ENCODE peak calls at places on chromosomes 13 and 19, in eight cellular contexts. S, R, E, P, M, O, Y and U are unnamed samples. For H3K9me3, the result is how much of the 10 kb centered on the place peaks cover.

GRCh38 chr19:16369664-16370576 is 45.3 kb downstream of the KLF2 start:
- DNase-seq in E (no peak), Y (no peak), P (no peak), R (no peak), S (no peak), O (no peak), M (no peak), U (no peak)

GRCh38 chr19:14425696-14426138 is 6.6 kb upstream of the DDX39A start:
- DNase-seq in Y (no peak), O (peak), E (no peak), P (no peak), M (no peak), R (no peak), S (no peak), U (no peak)

GRCh38 chr19:10748924-10749434 is 31.1 kb downstream of the DNM2 start:
- DNase-seq in P (no peak), R (peak), M (no peak), O (no peak), E (no peak), Y (peak), S (peak), U (no peak)

GRCh38 chr19:46639356-46640061 is 3.5 kb upstream of the GNG8 start:
- DNase-seq in M (peak), S (peak), O (no peak), R (peak), Y (peak), E (no peak), P (peak), U (peak)

GRCh38 chr19:5951338-5951861 is 26.5 kb downstream of the RANBP3 start:
- DNase-seq in P (no peak), O (peak), Y (no peak), E (no peak), R (no peak), M (no peak), S (no peak), U (no peak)

GRCh38 chr13:59447846-59448620 is 715.7 kb downstream of the DIAPH3 start:
- DNase-seq in M (no peak), P (no peak), Y (no peak), S (no peak), R (no peak), O (no peak), E (no peak), U (no peak)

GRCh38 chr13:101626925-101627555 is 174.6 kb downstream of the ITGBL1 start:
- DNase-seq in R (no peak), M (peak), E (no peak), S (no peak), Y (no peak), P (no peak), O (peak), U (no peak)

GRCh38 chr19:47310819-47311218 is 1.2 kb downstream of the C5AR1 start:
- DNase-seq in M (peak), E (no peak), P (peak), S (peak), Y (peak), R (peak), O (no peak), U (no peak)

GRCh38 chr13:48184260-48184659 is 48.7 kb upstream of the ITM2B start:
- DNase-seq in P (no peak), S (no peak), E (no peak), O (no peak), R (no peak), M (no peak), Y (no peak), U (no peak)

GRCh38 chr13:53121879-53122278 is 93.3 kb downstream of the OLFM4 start:
- DNase-seq in O (no peak), S (no peak), P (no peak), R (no peak), E (no peak), Y (no peak), M (no peak), U (no peak)

GRCh38 chr19:34351382-34351802 is 13.6 kb upstream of the GPI start:
- DNase-seq in E (no peak), M (no peak), P (no peak), S (no peak), R (no peak), O (no peak), Y (no peak), U (no peak)

GRCh38 chr19:48506138-48506733 is 5.4 kb downstream of the LMTK3 start:
- DNase-seq in O (peak), P (no peak), M (peak), R (no peak), S (no peak), Y (peak), E (no peak), U (no peak)

GRCh38 chr19:50994129-50994528 is 7.3 kb downstream of the KLK8 start:
- DNase-seq in E (no peak), Y (no peak), M (peak), R (no peak), O (peak), S (no peak), P (no peak), U (no peak)

GRCh38 chr13:100520936-100521765 is 67.4 kb downstream of the GGACT start:
- DNase-seq in M (peak), O (no peak), P (no peak), Y (no peak), S (no peak), E (no peak), R (no peak), U (no peak)
- H3K27ac ChIP-seq in M (peak), O (no peak), P (no peak), Y (no peak), S (no peak), E (no peak), R (no peak), U (no peak)

DNA sequence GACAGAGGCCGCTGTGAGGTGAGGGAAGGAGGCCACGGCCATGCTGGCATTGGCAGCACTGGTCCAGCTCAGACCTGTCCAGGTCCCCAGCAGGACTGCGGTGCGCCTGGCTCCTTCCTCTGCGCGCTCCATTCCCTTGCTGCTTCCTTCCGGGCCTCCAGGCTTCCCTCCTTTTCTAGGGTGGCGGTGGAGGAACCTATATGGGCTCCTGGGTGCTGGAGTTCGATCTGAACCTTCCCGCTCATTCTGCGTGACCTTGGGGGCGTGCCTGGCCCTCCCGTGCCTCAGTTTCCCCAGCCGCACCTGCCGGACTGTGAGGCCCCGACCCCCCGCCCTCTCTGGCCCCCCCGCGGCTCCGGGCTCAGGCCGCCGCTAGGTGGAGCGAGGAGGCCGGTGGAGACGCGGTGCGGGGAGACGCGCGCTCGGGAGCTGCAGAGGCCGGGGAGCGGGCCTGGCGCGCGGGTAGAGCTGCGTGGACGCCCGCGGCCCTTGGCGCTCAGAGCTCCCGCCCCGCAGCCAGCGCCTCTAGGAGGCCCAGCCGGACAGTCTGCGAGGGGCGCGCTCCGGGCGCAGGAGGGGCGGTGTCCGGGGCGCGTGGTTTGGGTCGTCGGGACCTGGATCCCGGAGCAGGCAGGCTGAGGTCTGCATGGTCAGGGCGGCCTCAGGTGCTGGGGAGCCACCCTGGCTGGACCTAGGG is 29.9 kb downstream of the EFNA2 start:
- DNase-seq in Y (peak), R (peak), E (no peak), M (peak), P (peak), O (peak), S (peak), U (peak)
- H3K9me3 ChIP-seq in Y (under half), R (under half), E (under half), M (under half), P (under half), O (under half), S (under half), U (under half)

GRCh38 chr19:38043649-38044144 is 136.7 kb downstream of the SIPA1L3 start:
- DNase-seq in M (no peak), P (no peak), Y (no peak), S (no peak), O (no peak), E (no peak), R (no peak), U (no peak)

GRCh38 chr19:38046254-38047047 is 139.4 kb downstream of the SIPA1L3 start:
- DNase-seq in R (no peak), P (no peak), M (no peak), S (no peak), Y (no peak), O (peak), E (no peak), U (no peak)

GRCh38 chr19:38045554-38046253 is 138.7 kb downstream of the SIPA1L3 start:
- DNase-seq in M (no peak), E (no peak), P (no peak), O (peak), R (no peak), S (no peak), Y (no peak), U (no peak)

GRCh38 chr19:38042132-38042531 is 135.1 kb downstream of the SIPA1L3 start:
- DNase-seq in S (no peak), O (no peak), M (no peak), R (no peak), Y (no peak), P (no peak), E (no peak), U (no peak)

DNA sequence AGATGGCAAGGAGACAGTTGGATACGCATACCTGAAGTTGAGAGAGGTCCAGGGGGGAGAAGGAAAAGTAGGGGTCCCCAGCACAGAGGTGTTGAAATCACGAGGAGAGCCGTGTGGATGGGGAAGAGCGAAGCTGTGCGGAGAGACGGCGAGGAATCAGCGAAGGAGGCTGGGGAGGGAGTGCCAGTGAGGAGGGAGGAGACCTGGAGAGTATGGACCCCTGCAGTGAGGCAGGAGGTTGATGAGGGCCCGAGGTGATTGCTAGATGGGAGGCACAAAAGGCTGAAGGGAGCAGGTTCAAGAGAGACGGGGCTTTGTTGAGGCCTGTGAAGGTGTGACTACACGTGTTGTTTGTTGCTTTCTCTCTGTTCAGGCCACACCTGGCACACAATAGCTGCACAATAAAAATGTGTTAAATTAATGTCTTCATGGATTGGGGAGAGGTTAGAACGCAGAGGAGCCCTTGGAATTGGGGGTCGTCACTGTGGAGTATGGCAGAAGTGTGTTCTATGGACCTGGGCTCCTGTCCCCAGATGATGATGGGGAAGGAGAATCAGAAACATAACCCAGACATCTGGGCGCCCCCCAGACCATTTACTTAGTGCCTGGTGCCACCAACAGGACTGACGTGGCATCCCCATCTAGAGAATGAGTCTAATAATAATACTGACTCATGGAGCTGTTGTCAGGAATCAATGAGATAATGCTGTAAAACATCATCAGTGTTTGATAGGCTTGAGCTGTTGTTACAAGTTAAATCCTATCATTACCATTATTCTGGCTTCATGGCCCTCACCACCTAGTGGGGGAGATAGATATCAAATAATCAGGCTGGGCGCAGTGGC is 137.5 kb downstream of the SIPA1L3 start:
- DNase-seq in P (no peak), Y (no peak), O (peak), S (no peak), E (no peak), R (no peak), M (no peak), U (no peak)
- H3K27ac ChIP-seq in P (no peak), Y (no peak), O (peak), S (no peak), E (no peak), R (no peak), M (no peak), U (no peak)

DNA sequence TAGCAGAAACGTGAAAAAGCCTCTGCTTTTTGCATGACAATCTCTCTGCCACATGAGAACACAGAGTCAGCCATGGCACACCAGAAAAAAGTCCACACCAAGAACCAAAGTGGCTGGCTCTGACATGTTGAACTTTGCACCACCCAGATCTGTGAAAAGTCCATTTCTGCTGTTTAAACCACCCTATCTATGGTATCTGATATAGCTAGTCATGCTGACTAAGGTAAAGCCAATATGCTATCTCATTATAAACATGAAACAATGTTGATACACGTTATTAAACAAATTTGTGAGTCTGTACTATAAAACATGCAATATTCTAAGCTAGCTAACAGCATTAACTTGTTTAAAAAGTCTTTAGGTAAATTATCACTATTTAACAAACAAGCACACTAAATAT is 21.0 kb upstream of the ZNF432 start:
- DNase-seq in S (no peak), R (no peak), E (no peak), M (no peak), Y (no peak), O (no peak), P (no peak), U (no peak)
- H3K9me3 ChIP-seq in S (under half), R (half or more), E (under half), M (half or more), Y (half or more), O (half or more), P (under half), U (under half)

GRCh38 chr19:52191374-52191773 is 1.5 kb downstream of the PPP2R1A start:
- DNase-seq in E (no peak), M (no peak), R (no peak), O (no peak), Y (no peak), P (no peak), S (no peak), U (no peak)

GRCh38 chr19:52188822-52189744 is 769 bp upstream of the PPP2R1A start:
- DNase-seq in P (no peak), Y (peak), M (no peak), S (peak), R (peak), E (no peak), O (peak), U (no peak)

GRCh38 chr19:52191951-52192350 is 2.1 kb downstream of the PPP2R1A start:
- DNase-seq in S (no peak), E (no peak), R (no peak), M (no peak), O (no peak), Y (no peak), P (peak), U (no peak)

GRCh38 chr19:52189745-52190678 is at the start of gene PPP2R1A:
- DNase-seq in P (peak), S (peak), Y (peak), O (peak), E (peak), M (peak), R (peak), U (peak)

DNA sequence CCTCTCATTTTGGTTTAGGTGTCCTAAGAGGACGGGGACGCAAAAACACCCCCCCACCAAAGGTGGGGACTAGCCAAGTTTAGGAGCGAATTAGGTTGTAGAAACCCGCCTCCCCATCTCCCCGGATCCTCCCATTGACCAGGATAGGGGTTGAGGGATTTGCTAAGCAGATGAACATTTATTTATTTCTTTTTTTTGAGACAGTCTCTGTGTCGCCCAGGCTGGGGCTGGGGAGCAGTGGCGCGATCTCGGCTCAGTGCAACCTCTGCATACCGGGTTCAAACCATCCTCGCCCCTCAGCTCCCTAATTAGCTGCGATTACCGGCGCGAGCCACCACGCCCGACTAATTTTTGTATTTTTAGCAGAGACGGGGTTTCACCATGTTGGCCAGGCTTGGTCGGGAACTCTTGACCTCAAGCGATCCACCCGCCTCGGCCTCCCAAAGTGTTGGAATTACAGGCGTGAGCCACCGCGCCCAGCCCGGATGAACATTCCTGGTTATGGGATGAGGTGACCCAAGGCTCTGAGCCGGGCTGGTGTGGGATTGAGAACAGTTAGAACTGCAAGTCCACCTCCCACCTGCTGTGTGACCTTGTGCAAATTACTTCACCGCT is 934 bp downstream of the PPP2R1A start:
- DNase-seq in M (peak), Y (peak), R (no peak), E (no peak), P (peak), O (peak), S (peak), U (peak)
- H3K27ac ChIP-seq in M (peak), Y (peak), R (peak), E (peak), P (peak), O (peak), S (peak), U (peak)

GRCh38 chr19:42433503-42434260 is 6.5 kb upstream of the LIPE start:
- DNase-seq in E (peak), O (peak), M (peak), Y (no peak), P (peak), S (peak), R (peak), U (peak)

GRCh38 chr19:42428676-42429075 is 1.5 kb upstream of the LIPE start:
- DNase-seq in Y (no peak), R (no peak), O (no peak), E (no peak), P (no peak), S (no peak), M (no peak), U (no peak)

GRCh38 chr19:42435316-42435715 is 7.4 kb downstream of the CXCL17 start:
- DNase-seq in M (no peak), S (no peak), E (no peak), O (no peak), R (no peak), P (no peak), Y (no peak), U (no peak)

GRCh38 chr19:42427313-42427712 is at the start of gene LIPE:
- DNase-seq in Y (no peak), E (no peak), S (no peak), M (no peak), R (no peak), O (peak), P (no peak), U (no peak)

DNA sequence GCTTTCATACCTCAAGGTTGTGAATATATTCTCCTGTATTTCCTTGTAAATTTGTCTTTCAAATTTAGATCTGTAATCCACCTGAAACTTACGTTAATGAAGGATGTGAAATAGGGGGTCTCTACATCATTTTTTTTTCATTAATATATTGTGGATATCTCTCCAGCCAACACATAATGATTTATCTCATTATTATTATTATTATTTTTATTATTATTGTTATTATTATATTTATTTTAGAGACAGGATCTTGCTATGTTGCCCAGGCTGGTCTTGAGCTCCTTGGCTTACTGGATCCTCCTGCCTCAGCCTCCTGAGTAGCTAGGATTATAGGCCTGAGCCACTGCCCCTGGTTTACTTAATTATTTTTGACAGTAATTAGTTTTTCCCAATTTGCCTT is 4.3 kb upstream of the LIPE start:
- DNase-seq in S (no peak), P (no peak), R (no peak), O (peak), E (no peak), M (no peak), Y (no peak), U (no peak)
- H3K9me3 ChIP-seq in S (under half), P (under half), R (under half), O (under half), E (under half), M (under half), Y (under half), U (under half)

DNA sequence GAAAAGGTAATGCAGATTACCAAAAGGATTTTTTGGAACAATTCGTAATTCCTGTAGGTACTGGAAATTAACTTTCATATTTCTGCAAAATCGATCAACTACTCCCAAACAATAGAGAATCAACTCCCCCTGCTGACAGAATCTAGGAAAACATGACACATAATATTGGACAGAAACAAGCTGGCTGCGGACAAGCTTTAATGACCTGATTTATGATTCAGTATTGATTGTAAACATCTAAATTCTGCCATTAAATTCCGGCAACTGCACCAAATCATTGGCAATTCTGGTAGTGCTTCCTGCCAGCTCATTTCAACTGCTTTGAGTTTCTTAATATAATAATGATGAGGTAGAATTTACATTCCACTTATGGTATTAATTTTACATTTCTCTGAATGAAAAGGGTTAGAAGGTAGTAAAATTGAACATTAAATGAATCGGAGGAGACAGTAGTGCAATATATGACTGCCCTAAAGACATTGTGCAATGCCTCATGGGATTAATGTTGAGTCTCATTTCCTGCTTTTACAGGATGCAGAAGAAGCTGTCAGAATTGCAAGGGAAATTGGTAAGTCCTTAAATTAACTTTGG is 146.5 kb downstream of the PCCA start:
- DNase-seq in O (peak), R (no peak), P (no peak), Y (peak), E (no peak), M (peak), S (no peak), U (peak)
- H3K27ac ChIP-seq in O (peak), R (no peak), P (no peak), Y (peak), E (no peak), M (peak), S (no peak), U (no peak)

GRCh38 chr13:107976628-107977027 is 238.7 kb downstream of the LIG4 start:
- DNase-seq in O (no peak), R (no peak), S (no peak), E (no peak), Y (no peak), M (no peak), P (no peak), U (no peak)
- H3K9me3 ChIP-seq in O (under half), R (under half), S (under half), E (under half), Y (under half), M (under half), P (under half), U (under half)